ENCODE peak calls at places on chromosome 1, in four cellular contexts. Z, D, O and X are unnamed samples.

GRCh38 chr1:226378071-226378470 is 29.8 kb downstream of the PARP1 start:
- DNase-seq in Z (no peak), O (peak; percentile 31), D (no peak), X (no peak)

GRCh38 chr1:109806733-109807397 is 43.1 kb upstream of the EPS8L3 start:
- DNase-seq in D (no peak), O (no peak), Z (no peak), X (no peak)

GRCh38 chr1:117739516-117739915 is 133.7 kb downstream of the TENT5C start:
- DNase-seq in Z (no peak), D (no peak), O (no peak), X (no peak)

GRCh38 chr1:109624215-109625010 is 4.8 kb downstream of the AMPD2 start:
- DNase-seq in O (no peak), Z (no peak), D (peak; percentile 29), X (no peak)

GRCh38 chr1:3732747-3733602 is 19.3 kb upstream of the CCDC27 start:
- DNase-seq in Z (peak; percentile 83), D (peak; percentile 76), O (no peak), X (peak; percentile 81)

GRCh38 chr1:94022471-94023189 is 98.3 kb downstream of the ABCA4 start:
- DNase-seq in Z (no peak), D (no peak), O (peak; percentile 96), X (no peak)

GRCh38 chr1:24535021-24535424 is 20.9 kb upstream of the NCMAP start:
- DNase-seq in D (no peak), Z (no peak), O (no peak), X (no peak)

GRCh38 chr1:183033205-183033604 is 10.0 kb downstream of the LAMC1 start:
- DNase-seq in D (no peak), Z (no peak), O (no peak), X (no peak)

GRCh38 chr1:228647523-228648444 is 87.5 kb upstream of the RHOU start:
- DNase-seq in Z (peak; percentile 78), D (peak; percentile 86), O (no peak), X (peak; percentile 87)

GRCh38 chr1:162694911-162695310 is 62.6 kb downstream of the DDR2 start:
- DNase-seq in Z (no peak), D (no peak), O (no peak), X (no peak)

GRCh38 chr1:60133848-60134247 is 60.3 kb upstream of the C1orf87 start:
- DNase-seq in O (peak; percentile 35), Z (no peak), D (no peak), X (no peak)

GRCh38 chr1:205286335-205286950 is 35.1 kb downstream of the NUAK2 start:
- DNase-seq in D (no peak), O (peak; percentile 36), Z (no peak), X (no peak)

GRCh38 chr1:177913762-177914540 is 55.9 kb downstream of the SEC16B start:
- DNase-seq in Z (peak; percentile 57), D (peak; percentile 52), O (peak; percentile 63), X (peak; percentile 46)

GRCh38 chr1:57860931-57861600 is 437.2 kb upstream of the DAB1 start:
- DNase-seq in Z (no peak), O (no peak), D (no peak), X (no peak)

GRCh38 chr1:180563013-180563827 is 4.5 kb downstream of the OVAAL start:
- DNase-seq in O (peak; percentile 77), Z (no peak), D (no peak), X (peak; percentile 38)

GRCh38 chr1:117818456-117818855 is 111.0 kb downstream of the GDAP2 start:
- DNase-seq in O (peak; percentile 45), Z (no peak), D (no peak), X (no peak)

GRCh38 chr1:205568469-205569361 is 63.1 kb downstream of the ELK4 start:
- DNase-seq in D (no peak), O (no peak), Z (peak; percentile 51), X (no peak)

GRCh38 chr1:3673381-3674099 is 21.2 kb downstream of the TP73 start:
- DNase-seq in Z (no peak), O (no peak), D (no peak), X (no peak)

GRCh38 chr1:163361123-163361934 is 39.6 kb downstream of the NUF2 start:
- DNase-seq in O (no peak), D (peak; percentile 28), Z (no peak), X (peak; percentile 46)

GRCh38 chr1:5099018-5099417 is 444.6 kb downstream of the AJAP1 start:
- DNase-seq in O (no peak), D (no peak), Z (no peak), X (no peak)

GRCh38 chr1:22224091-22224490 is 81.2 kb upstream of the WNT4 start:
- DNase-seq in Z (no peak), D (no peak), O (no peak), X (no peak)

GRCh38 chr1:56491441-56491840 is 87.9 kb downstream of the PLPP3 start:
- DNase-seq in O (peak; percentile 24), Z (no peak), D (no peak), X (no peak)

GRCh38 chr1:195122497-195122896 is 1485.7 kb downstream of the KCNT2 start:
- DNase-seq in Z (no peak), O (no peak), D (no peak), X (no peak)

GRCh38 chr1:26768755-26769154 is 19.0 kb upstream of the PIGV start:
- DNase-seq in O (peak; percentile 76), D (no peak), Z (no peak), X (no peak)

GRCh38 chr1:217968085-217968484 is 317.0 kb upstream of the RRP15 start:
- DNase-seq in O (no peak), Z (no peak), D (no peak), X (no peak)

GRCh38 chr1:101190441-101190840 is 46.4 kb upstream of the S1PR1 start:
- DNase-seq in D (no peak), Z (no peak), O (peak; percentile 68), X (no peak)

GRCh38 chr1:224287714-224288113 is 42.3 kb downstream of the NVL start:
- DNase-seq in Z (no peak), O (no peak), D (peak; percentile 32), X (peak; percentile 14)

GRCh38 chr1:172929006-172929405 is 121.7 kb downstream of the TNFSF18 start:
- DNase-seq in D (no peak), O (peak; percentile 87), Z (no peak), X (no peak)

GRCh38 chr1:29282924-29283803 is 46.8 kb downstream of the PTPRU start:
- DNase-seq in O (peak; percentile 40), Z (peak; percentile 93), D (peak; percentile 99), X (peak; percentile 100)

GRCh38 chr1:5839811-5840550 is 152.2 kb downstream of the NPHP4 start:
- DNase-seq in D (no peak), Z (no peak), O (no peak), X (no peak)

GRCh38 chr1:225577243-225577642 is 75.7 kb downstream of the ENAH start:
- DNase-seq in D (no peak), O (peak; percentile 10), Z (no peak), X (no peak)

GRCh38 chr1:31910933-31911332 is 27.2 kb downstream of the PTP4A2 start:
- DNase-seq in Z (no peak), O (no peak), D (no peak), X (no peak)

GRCh38 chr1:159289059-159289458 is 13.1 kb upstream of the FCER1A start:
- DNase-seq in Z (no peak), O (no peak), D (no peak), X (no peak)

DNA sequence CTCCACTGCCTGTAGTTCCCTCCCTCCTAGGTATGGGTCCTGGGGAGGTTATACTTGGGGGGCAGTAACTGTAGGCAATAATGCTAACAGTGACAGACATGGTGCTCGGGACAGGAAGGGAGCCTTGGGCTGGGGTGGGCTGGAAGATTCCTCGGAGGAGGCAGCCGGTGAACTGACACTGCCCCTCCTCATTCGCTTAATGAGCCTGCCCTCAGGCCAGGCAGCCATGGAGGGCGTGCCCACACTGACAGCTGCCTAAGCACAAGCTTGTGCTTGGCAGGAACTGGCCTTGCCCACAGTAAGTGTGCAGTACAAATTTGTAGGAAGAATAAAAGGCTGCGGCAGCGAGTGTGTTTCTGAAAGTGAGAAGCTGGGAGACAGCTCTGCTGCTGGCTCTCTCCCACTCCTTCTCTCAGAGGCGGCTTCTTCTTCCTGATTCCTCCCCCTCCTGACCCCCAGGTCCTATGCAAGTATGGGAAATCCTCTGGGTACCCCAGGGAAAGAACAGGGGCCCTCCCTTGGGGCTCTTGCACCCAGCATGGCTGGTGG is 23.5 kb downstream of the OPTC start:
- DNase-seq in Z (no peak), O (no peak), D (peak; percentile 60), X (peak; percentile 53)
- H3K56ac ChIP-seq in Z (no peak overlapping the region), O (no peak overlapping the region), D (no peak overlapping the region), X (no peak overlapping the region)

DNA sequence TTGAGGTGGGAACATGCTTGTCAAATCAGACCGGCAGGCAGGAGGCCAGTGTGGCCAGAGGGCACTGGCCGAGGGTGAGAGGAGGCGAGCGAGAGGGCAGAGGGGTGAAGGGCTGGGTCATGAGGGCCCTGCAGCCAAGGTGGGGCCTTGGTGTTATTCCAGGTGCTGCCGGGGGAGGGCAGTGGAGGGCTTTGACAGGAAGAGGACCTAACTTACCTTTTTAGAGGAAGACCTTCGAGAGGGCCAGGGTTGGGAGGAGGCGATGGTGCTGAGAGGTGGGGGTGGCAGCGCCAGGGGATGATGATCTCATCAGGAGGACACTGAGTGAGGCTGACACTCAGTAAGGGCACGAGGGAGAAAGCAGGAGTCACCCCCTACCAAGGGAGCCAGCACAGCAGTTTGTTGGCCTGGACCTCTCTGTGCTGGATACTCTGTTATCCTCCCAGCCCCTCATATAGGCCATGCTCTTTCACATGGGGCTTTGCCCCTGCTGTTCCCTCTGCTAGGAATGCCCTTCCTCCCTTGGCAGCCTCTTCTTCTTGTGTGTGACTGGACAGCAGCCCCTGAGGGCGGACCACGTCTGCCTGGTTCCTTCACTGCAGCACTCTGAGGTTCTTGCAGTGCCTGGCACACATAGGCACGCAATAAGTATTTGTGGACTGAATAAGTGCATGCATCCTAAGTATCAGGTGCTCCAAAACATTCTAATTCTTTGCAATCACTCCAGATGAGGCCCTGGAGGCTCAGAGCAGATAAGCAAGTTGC is 7.5 kb upstream of the TTC22 start:
- DNase-seq in O (no peak), D (peak; percentile 60), Z (peak; percentile 55), X (peak; percentile 36)
- H2BK15ac ChIP-seq in O (no peak overlapping the region), D (no peak overlapping the region), Z (no peak overlapping the region), X (no peak overlapping the region)

DNA sequence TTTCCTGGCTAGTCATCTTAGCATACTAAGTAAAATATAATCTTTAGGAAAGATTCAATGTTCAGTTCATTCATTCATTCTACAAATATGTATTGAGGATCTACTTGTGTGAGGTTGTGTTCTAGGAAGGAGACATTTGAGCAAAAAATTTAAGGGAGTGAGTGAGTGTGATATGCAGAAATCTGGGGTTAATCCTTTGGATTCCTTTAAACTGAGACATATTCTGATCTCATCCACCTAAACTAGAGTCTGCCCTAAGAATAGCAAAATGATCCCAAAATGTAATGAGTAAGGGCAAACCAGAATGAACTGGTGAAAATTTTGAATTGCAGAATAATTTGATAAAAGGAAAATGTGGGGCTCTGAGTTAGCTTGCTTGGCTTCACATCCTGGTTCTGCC is 8.6 kb downstream of the UBE2U start:
- DNase-seq in Z (no peak), O (peak; percentile 91), D (no peak), X (peak; percentile 20)
- H3K56ac ChIP-seq in Z (no peak overlapping the region), O (no peak overlapping the region), D (no peak overlapping the region), X (no peak overlapping the region)

DNA sequence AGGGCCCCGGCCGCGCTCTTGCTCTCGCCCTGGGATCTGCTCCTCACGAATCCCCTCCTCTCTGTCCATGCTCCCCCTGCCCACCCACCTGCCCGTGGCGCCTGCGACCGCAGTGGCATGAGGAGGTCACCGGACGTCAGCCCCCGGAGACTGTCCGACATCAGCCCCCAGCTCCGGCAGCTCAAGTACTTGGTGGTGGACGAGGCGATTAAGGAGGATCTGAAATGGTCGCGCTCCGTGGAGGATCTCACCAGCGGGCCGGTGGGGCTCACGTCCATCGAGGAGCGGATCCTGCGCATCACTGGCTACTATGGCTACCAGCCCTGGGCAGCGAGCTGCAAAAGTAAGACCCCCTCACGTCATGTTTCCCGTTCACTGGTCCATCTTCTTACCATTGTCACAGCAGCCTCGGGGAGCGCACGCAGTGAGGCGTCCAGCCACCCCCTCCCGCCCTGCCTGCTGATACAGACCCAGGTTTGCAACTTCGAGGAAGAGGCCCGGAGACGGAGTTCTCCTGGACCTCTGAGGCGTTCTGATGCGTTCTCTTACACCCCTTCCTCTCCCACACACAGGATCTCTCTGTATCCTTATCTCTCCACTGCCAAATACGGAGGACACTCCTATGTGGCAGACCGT is 1.1 kb downstream of the SLC35F3 start:
- DNase-seq in D (peak; percentile 37), O (no peak), Z (peak; percentile 55), X (peak; percentile 5)
- H2BK15ac ChIP-seq in D (no peak overlapping the region), O (no peak overlapping the region), Z (no peak overlapping the region), X (no peak overlapping the region)